ENCODE peak calls at places on chromosomes 16 and 17, in four cellular contexts. E is K562, W is HepG2, F is GM12878. S is an unnamed sample.

GRCh38 chr17:8482546-8482945 is 46.9 kb downstream of the NDEL1 start:
- DNase-seq in F (no peak), E (no peak), W (no peak), S (no peak)

GRCh38 chr17:73393962-73394361 is 82.2 kb upstream of the CDC42EP4 start:
- DNase-seq in W (peak), F (no peak), E (peak), S (no peak)

GRCh38 chr16:64269756-64270155 is 852.1 kb downstream of the CDH11 start:
- DNase-seq in E (no peak), F (no peak), W (no peak), S (no peak)

GRCh38 chr16:65497571-65497970 is 375.7 kb upstream of the CDH11 start:
- DNase-seq in W (no peak), E (no peak), F (no peak), S (no peak)

GRCh38 chr17:71500761-71501555 is 619.9 kb upstream of the SOX9 start:
- DNase-seq in E (no peak), F (no peak), W (no peak), S (no peak)

GRCh38 chr17:35743911-35744328 is 9.1 kb downstream of the GAS2L2 start:
- DNase-seq in E (peak), W (no peak), F (no peak), S (peak)

GRCh38 chr16:87490091-87490798 is 2.6 kb downstream of the ZCCHC14 start:
- DNase-seq in F (no peak), E (peak), W (no peak), S (no peak)

GRCh38 chr16:50096791-50097190 is 31.0 kb downstream of the HEATR3 start:
- DNase-seq in W (no peak), E (no peak), F (no peak), S (no peak)

GRCh38 chr16:48014349-48015135 is 141.3 kb downstream of the ABCC12 start:
- DNase-seq in W (peak), F (no peak), E (peak), S (no peak)

GRCh38 chr17:17215575-17215974 is 9.4 kb upstream of the PLD6 start:
- DNase-seq in W (no peak), E (no peak), F (no peak), S (no peak)

GRCh38 chr17:75814900-75815373 is 29.3 kb downstream of the UNC13D start:
- DNase-seq in E (no peak), W (no peak), F (no peak), S (no peak)

GRCh38 chr17:31061678-31062077 is 33.1 kb upstream of the NF1 start:
- DNase-seq in E (peak), F (no peak), W (no peak), S (peak)

GRCh38 chr16:78768723-78769122 is 669.3 kb downstream of the WWOX start:
- DNase-seq in W (no peak), E (no peak), F (no peak), S (no peak)

GRCh38 chr17:14144513-14144912 is 75.2 kb downstream of the COX10 start:
- DNase-seq in W (no peak), F (no peak), E (no peak), S (no peak)

GRCh38 chr17:42682400-42683384 is at the start of gene CNTNAP1:
- DNase-seq in W (peak), F (no peak), E (no peak), S (peak)

GRCh38 chr16:3009568-3010390 is 2.9 kb upstream of the CLDN9 start:
- DNase-seq in F (no peak), W (no peak), E (no peak), S (peak)

GRCh38 chr16:89706446-89707260 is 5.1 kb upstream of the SPATA2L start:
- DNase-seq in W (no peak), E (no peak), F (no peak), S (no peak)

GRCh38 chr17:49859991-49860953 is 12.4 kb upstream of the TAC4 start:
- DNase-seq in F (no peak), W (peak), E (peak), S (peak)

GRCh38 chr17:280901-281300 is 71.7 kb downstream of the RPH3AL start:
- DNase-seq in W (no peak), E (no peak), F (no peak), S (no peak)

GRCh38 chr16:19389246-19389645 is 28.4 kb upstream of the TMC5 start:
- DNase-seq in F (peak), E (peak), W (peak), S (peak)

GRCh38 chr16:67528222-67528869 is at the start of gene RIPOR1:
- DNase-seq in W (peak), E (peak), F (no peak), S (peak)

GRCh38 chr16:86243571-86244154 is 266.7 kb upstream of the FOXF1 start:
- DNase-seq in W (no peak), E (no peak), F (no peak), S (no peak)

GRCh38 chr17:34519286-34519685 is 60.1 kb upstream of the TMEM132E start:
- DNase-seq in E (peak), F (no peak), W (peak), S (peak)

GRCh38 chr16:86343111-86343642 is 167.2 kb upstream of the FOXF1 start:
- DNase-seq in W (no peak), F (no peak), E (no peak), S (no peak)

GRCh38 chr17:80116923-80117380 is 15.6 kb downstream of the GAA start:
- DNase-seq in E (no peak), F (no peak), W (no peak), S (no peak)

GRCh38 chr16:48123104-48123788 is 32.5 kb downstream of the ABCC12 start:
- DNase-seq in F (no peak), W (peak), E (peak), S (no peak)

DNA sequence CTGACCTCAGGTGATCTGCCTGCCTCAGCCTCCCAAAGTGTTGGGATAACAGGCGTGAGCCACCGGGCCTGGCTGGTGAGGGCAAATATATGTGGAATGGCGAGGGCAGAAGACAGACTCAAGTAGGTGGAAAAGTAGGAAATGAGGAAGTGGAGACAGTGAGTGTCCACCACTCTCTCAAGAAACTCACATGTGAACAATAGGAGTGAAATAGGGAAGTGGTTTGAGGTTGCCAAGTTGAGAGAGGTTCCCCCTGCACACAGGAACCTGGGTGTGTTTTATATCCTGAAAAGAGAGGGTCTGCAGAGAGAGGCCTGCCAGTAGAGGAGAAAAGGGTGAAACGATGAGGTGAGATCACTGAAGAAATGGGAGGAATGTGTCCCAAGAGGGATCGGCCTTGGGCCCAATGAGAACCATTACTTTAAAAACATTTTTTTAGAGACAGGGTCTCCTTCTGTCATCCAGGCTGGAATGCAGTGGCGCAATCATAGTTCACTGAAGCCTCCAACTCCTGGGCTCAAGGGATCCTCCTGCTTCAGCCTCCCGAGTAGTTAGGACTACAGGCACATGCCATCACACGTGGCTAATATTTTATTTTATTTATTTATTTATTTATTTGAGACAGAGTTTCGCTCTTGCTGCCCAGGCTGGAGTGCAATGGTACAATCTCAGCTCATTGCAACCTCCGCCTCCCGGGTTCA is 17.1 kb upstream of the CORO1A start:
- DNase-seq in E (no peak), F (peak), W (no peak), S (no peak)
- TF ChIP-seq CREM in E (no peak), F (peak), W (no peak), S (no peak)

GRCh38 chr17:29766796-29767327 is 144.2 kb upstream of the CORO6 start:
- DNase-seq in W (no peak), E (no peak), F (no peak), S (no peak)
- TF ChIP-seq CREM in W (no peak), E (no peak), F (no peak), S (no peak)

GRCh38 chr17:1362964-1363363 is 37.1 kb downstream of the YWHAE start:
- DNase-seq in E (no peak), W (no peak), F (no peak), S (no peak)
- TF ChIP-seq CREM in E (no peak), W (no peak), F (no peak), S (no peak)

DNA sequence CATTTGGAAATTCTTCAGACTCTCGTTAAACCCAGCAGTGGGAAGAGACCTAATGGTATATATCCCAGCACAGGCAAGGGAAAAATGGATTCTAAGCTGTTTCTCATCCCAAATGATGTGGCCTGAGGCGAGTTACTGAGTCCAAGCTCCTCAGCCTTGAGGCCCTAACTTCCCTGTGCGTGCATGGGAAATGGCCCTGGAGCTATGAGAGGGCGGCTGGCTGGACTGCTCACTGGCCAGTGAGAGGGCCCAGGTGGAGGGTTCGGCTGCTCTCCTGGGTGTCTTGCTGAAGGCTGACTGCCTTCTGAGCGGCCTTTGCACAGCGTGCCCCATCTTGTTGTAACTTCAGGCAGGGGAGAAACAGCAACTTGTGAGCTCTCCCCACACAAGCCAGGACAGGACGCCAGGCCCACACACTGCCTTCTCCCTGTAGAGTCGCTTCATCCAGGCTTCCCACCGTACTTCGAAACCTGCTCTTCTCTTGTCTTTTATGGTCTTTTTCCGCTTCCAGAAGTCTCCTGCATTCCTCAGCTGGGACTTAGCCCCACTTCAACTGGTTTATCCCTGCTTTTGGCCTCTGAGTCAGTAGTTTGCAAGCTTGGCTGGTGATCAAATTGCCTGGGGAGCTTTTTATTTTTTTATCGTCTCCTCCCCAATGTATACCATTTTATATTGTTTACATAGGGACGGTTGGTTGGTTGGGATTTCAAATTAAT is 13.3 kb downstream of the CDH3 start:
- DNase-seq in W (no peak), F (no peak), E (no peak), S (no peak)
- TF ChIP-seq CREM in W (no peak), F (no peak), E (no peak), S (no peak)

S was measured in WTC11.